ENCODE peak calls at places on chromosomes 1 and 21, in four cellular contexts. B is HepG2, X is GM12878, K is K562. L is an unnamed sample.

GRCh38 chr1:226956942-226957713 is 17.0 kb downstream of the COQ8A start:
- DNase-seq in B (no peak), X (no peak), K (no peak), L (no peak)

GRCh38 chr1:93556291-93556690 is 108.4 kb downstream of the FNBP1L start:
- DNase-seq in B (no peak), X (no peak), K (no peak), L (no peak)

GRCh38 chr1:70840260-70840953 is 207.2 kb downstream of the PTGER3 start:
- DNase-seq in B (no peak), X (no peak), K (no peak), L (no peak)

GRCh38 chr1:31005198-31005597 is 60.3 kb downstream of the PUM1 start:
- DNase-seq in B (no peak), X (no peak), K (no peak), L (no peak)

GRCh38 chr1:173234899-173235298 is 27.8 kb upstream of the TNFSF4 start:
- DNase-seq in B (no peak), X (no peak), K (no peak), L (no peak)

GRCh38 chr1:160260436-160261382 is 1.6 kb downstream of the DCAF8 start:
- DNase-seq in B (peak; percentile 16), X (no peak), K (no peak), L (no peak)

GRCh38 chr1:192826791-192827477 is 18.1 kb downstream of the RGS2 start:
- DNase-seq in B (no peak), X (no peak), K (no peak), L (peak; percentile 36)

GRCh38 chr1:213761845-213762407 is 225.8 kb upstream of the PROX1 start:
- DNase-seq in B (peak; percentile 42), X (no peak), K (no peak), L (no peak)

GRCh38 chr1:237316352-237316751 is 274.4 kb downstream of the RYR2 start:
- DNase-seq in B (no peak), X (no peak), K (no peak), L (no peak)

GRCh38 chr1:58786927-58787245 is 3.0 kb upstream of the JUN start:
- DNase-seq in B (no peak), X (no peak), K (no peak), L (no peak)

GRCh38 chr1:153791856-153792253 is 16.6 kb downstream of the SLC27A3 start:
- DNase-seq in B (no peak), X (no peak), K (no peak), L (no peak)

GRCh38 chr1:156912310-156912709 is 8.1 kb upstream of the LRRC71 start:
- DNase-seq in B (no peak), X (no peak), K (no peak), L (no peak)

GRCh38 chr21:33053986-33054385 is 16.0 kb upstream of the OLIG1 start:
- DNase-seq in B (no peak), X (no peak), K (no peak), L (no peak)

GRCh38 chr1:86504895-86505625 is 36.3 kb downstream of the CLCA1 start:
- DNase-seq in B (no peak), X (no peak), K (no peak), L (no peak)

GRCh38 chr1:31243451-31244286 is 4.0 kb upstream of the NKAIN1 start:
- DNase-seq in B (no peak), X (no peak), K (no peak), L (no peak)

GRCh38 chr1:216904457-216904856 is 181.2 kb upstream of the ESRRG start:
- DNase-seq in B (no peak), X (no peak), K (no peak), L (no peak)

GRCh38 chr21:29233611-29234540 is 64.8 kb upstream of the BACH1 start:
- DNase-seq in B (no peak), X (peak; percentile 76), K (no peak), L (no peak)

GRCh38 chr1:181133969-181134418 is 45.5 kb downstream of the IER5 start:
- DNase-seq in B (no peak), X (no peak), K (no peak), L (no peak)

GRCh38 chr1:232542633-232543032 is 87.3 kb downstream of the SIPA1L2 start:
- DNase-seq in B (no peak), X (no peak), K (no peak), L (no peak)

DNA sequence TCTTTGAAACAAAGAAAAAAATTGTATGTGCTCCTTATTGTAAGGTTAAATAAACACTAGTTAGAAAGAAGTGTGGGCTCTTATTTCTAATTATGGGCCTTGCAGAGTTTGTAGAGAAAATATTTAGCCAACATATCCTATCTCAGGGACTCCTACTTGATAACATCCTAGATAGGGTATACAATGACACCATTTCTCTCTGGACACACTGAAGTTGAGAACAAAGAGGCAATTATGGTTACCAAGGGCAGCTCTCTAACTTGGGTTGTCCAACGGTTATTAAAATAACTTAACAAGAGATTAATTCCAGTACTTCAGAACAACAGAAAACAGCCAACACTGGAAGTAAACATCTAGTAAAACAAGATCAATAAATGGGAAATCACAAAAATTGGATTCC is 69.0 kb upstream of the ZC3H11B start:
- DNase-seq in B (no peak), X (no peak), K (no peak), L (no peak)
- TF ChIP-seq ZBTB33 in B (no peak), X (no peak), K (no peak), L (no peak)

GRCh38 chr1:61182049-61182448 is 99.7 kb downstream of the NFIA start:
- DNase-seq in B (no peak), X (no peak), K (no peak), L (no peak)
- TF ChIP-seq ATF3 in B (no peak), X (no peak), K (no peak), L (no peak)

DNA sequence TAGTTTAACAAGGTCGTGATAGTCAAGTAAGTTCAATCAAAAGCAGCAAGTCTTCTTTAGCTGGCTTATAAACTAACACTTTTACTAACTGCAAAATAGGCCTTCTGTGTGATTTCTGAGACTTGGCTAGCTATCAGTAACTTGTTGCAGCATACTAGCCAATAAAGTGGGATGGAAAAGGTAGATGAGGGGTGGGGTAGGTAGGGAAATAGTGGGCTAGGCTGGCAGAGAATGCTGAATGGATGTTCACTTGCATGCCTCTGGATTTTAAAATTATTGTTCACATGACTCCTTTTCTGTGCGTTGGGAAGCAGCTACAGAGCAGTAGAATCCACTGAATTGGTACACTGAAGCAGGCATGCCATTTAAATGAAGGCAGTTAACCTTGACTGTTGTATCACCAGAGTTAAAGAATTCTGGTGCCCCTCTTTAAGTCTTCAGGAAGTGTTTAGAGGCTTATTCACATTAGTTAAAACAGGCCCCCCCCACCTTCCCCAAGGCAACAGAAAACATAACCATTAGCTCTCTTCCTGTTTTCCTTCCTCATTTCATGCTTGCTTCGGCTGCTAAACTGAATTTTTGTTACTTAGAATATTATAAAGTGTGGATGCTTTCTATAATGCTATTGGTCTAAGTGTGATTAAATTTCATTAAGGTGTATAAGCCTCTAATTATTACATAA is 15.2 kb downstream of the CCDC17 start:
- DNase-seq in B (no peak), X (no peak), K (no peak), L (no peak)
- TF ChIP-seq SRF in B (no peak), X (no peak), K (no peak), L (no peak)

GRCh38 chr1:67586596-67586995 is 98.4 kb upstream of the GADD45A start:
- DNase-seq in B (no peak), X (no peak), K (no peak), L (no peak)
- TF ChIP-seq ZBTB33 in B (no peak), X (no peak), K (no peak), L (no peak)

GRCh38 chr1:191818198-191818597 is 340.1 kb upstream of the RGS18 start:
- DNase-seq in B (no peak), X (no peak), K (no peak), L (no peak)
- TF ChIP-seq ATF3 in B (no peak), X (no peak), K (no peak), L (no peak)